ENCODE peak calls at places on chromosomes 3 and 15, in four cellular contexts. One of them, this sample, is unnamed.

GRCh38 chr3:193909387-193909786 is 226.6 kb upstream of the HES1 start:
- DNase-seq in breast epithelium: no peak
- DNase-seq in CD8-positive, alpha-beta T cell: no peak
- DNase-seq in colonic mucosa: no peak
- DNase-seq in this sample: no peak

GRCh38 chr3:138222316-138222715 is 35.2 kb downstream of the ARMC8 start:
- DNase-seq in CD8-positive, alpha-beta T cell: no peak
- DNase-seq in breast epithelium: no peak
- DNase-seq in colonic mucosa: no peak
- DNase-seq in this sample: no peak

GRCh38 chr3:37279226-37279625 is 104.8 kb upstream of the LRRFIP2 start:
- DNase-seq in CD8-positive, alpha-beta T cell: no peak
- DNase-seq in colonic mucosa: no peak
- DNase-seq in breast epithelium: no peak
- DNase-seq in this sample: no peak

GRCh38 chr3:170012683-170013400 is 25.0 kb upstream of the GPR160 start:
- DNase-seq in CD8-positive, alpha-beta T cell: no peak
- DNase-seq in breast epithelium: no peak
- DNase-seq in colonic mucosa: peak
- DNase-seq in this sample: no peak

GRCh38 chr15:101225658-101226057 is 26.2 kb downstream of the CHSY1 start:
- DNase-seq in CD8-positive, alpha-beta T cell: no peak
- DNase-seq in colonic mucosa: no peak
- DNase-seq in breast epithelium: no peak
- DNase-seq in this sample: no peak

GRCh38 chr15:40498418-40498817 is 27.6 kb downstream of the CHST14 start:
- DNase-seq in CD8-positive, alpha-beta T cell: no peak
- DNase-seq in breast epithelium: no peak
- DNase-seq in colonic mucosa: no peak
- DNase-seq in this sample: no peak

GRCh38 chr3:152458725-152459515 is 190.2 kb downstream of the MBNL1 start:
- DNase-seq in breast epithelium: no peak
- DNase-seq in CD8-positive, alpha-beta T cell: no peak
- DNase-seq in colonic mucosa: no peak
- DNase-seq in this sample: no peak

GRCh38 chr3:29091599-29092189 is 189.2 kb upstream of the RBMS3 start:
- DNase-seq in colonic mucosa: no peak
- DNase-seq in breast epithelium: no peak
- DNase-seq in CD8-positive, alpha-beta T cell: no peak
- DNase-seq in this sample: no peak

GRCh38 chr15:39919740-39920509 is at the start of gene GPR176:
- DNase-seq in breast epithelium: no peak
- DNase-seq in CD8-positive, alpha-beta T cell: peak
- DNase-seq in colonic mucosa: peak
- DNase-seq in this sample: peak

GRCh38 chr3:160296591-160296990 is 71.4 kb downstream of the C3orf80 start:
- DNase-seq in CD8-positive, alpha-beta T cell: no peak
- DNase-seq in colonic mucosa: no peak
- DNase-seq in breast epithelium: no peak
- DNase-seq in this sample: no peak

GRCh38 chr3:14031271-14031670 is 93.4 kb downstream of the CHCHD4 start:
- DNase-seq in breast epithelium: no peak
- DNase-seq in CD8-positive, alpha-beta T cell: no peak
- DNase-seq in colonic mucosa: no peak
- DNase-seq in this sample: no peak

GRCh38 chr3:134145183-134145582 is 105.5 kb downstream of the RYK start:
- DNase-seq in CD8-positive, alpha-beta T cell: no peak
- DNase-seq in colonic mucosa: no peak
- DNase-seq in breast epithelium: no peak
- DNase-seq in this sample: no peak

GRCh38 chr15:98160236-98160635 is 199.7 kb downstream of the ARRDC4 start:
- DNase-seq in colonic mucosa: no peak
- DNase-seq in CD8-positive, alpha-beta T cell: no peak
- DNase-seq in breast epithelium: no peak
- DNase-seq in this sample: no peak
- H3K27ac ChIP-seq in colonic mucosa: no peak
- H3K27ac ChIP-seq in CD8-positive, alpha-beta T cell: no peak
- H3K27ac ChIP-seq in breast epithelium: no peak
- H3K27ac ChIP-seq in this sample: no peak

GRCh38 chr3:57059416-57059815 is 1.0 kb upstream of the SPATA12 start:
- DNase-seq in breast epithelium: no peak
- DNase-seq in colonic mucosa: no peak
- DNase-seq in CD8-positive, alpha-beta T cell: no peak
- DNase-seq in this sample: no peak

GRCh38 chr3:57062119-57062631 is 1.7 kb downstream of the SPATA12 start:
- DNase-seq in breast epithelium: no peak
- DNase-seq in CD8-positive, alpha-beta T cell: no peak
- DNase-seq in colonic mucosa: no peak
- DNase-seq in this sample: peak

GRCh38 chr3:57063027-57063426 is 2.6 kb downstream of the SPATA12 start:
- DNase-seq in CD8-positive, alpha-beta T cell: no peak
- DNase-seq in colonic mucosa: no peak
- DNase-seq in breast epithelium: no peak
- DNase-seq in this sample: no peak

GRCh38 chr3:57060089-57060829 is at the start of gene SPATA12:
- DNase-seq in breast epithelium: peak
- DNase-seq in CD8-positive, alpha-beta T cell: no peak
- DNase-seq in colonic mucosa: peak
- DNase-seq in this sample: no peak

GRCh38 chr3:57061556-57061955 is 1.1 kb downstream of the SPATA12 start:
- DNase-seq in colonic mucosa: no peak
- DNase-seq in CD8-positive, alpha-beta T cell: no peak
- DNase-seq in breast epithelium: no peak
- DNase-seq in this sample: no peak
- H3K27ac ChIP-seq in colonic mucosa: peak
- H3K27ac ChIP-seq in CD8-positive, alpha-beta T cell: no peak
- H3K27ac ChIP-seq in breast epithelium: peak
- H3K27ac ChIP-seq in this sample: no peak

GRCh38 chr3:109930592-109930991 is 593.2 kb upstream of the DPPA4 start:
- DNase-seq in CD8-positive, alpha-beta T cell: no peak
- DNase-seq in colonic mucosa: no peak
- DNase-seq in breast epithelium: no peak
- DNase-seq in this sample: no peak
- H3K27ac ChIP-seq in CD8-positive, alpha-beta T cell: no peak
- H3K27ac ChIP-seq in colonic mucosa: no peak
- H3K27ac ChIP-seq in breast epithelium: no peak
- H3K27ac ChIP-seq in this sample: no peak

DNA sequence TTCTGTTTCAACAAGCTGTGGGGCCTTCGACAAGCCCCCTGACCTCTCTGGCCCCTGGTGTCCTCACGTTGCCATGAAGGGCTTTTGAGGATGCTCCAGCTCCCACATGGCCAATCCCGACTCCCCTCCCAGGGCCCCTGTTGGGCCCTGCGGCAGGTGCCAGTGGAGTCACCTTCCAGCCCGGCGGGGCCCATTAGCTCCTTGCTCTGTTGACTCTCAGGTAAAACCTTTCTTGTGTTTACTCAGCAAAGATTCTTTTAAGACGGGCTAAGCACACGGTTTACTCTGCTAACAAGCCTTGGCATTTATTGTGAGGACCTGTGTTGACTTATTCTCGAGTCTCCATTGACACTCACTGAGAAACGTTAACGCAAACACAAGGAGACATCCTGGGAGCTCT is 15.0 kb downstream of the RPLP1 start:
- DNase-seq in breast epithelium: no peak
- DNase-seq in colonic mucosa: peak
- DNase-seq in CD8-positive, alpha-beta T cell: no peak
- DNase-seq in this sample: peak
- H3K27ac ChIP-seq in breast epithelium: peak
- H3K27ac ChIP-seq in colonic mucosa: no peak
- H3K27ac ChIP-seq in CD8-positive, alpha-beta T cell: peak
- H3K27ac ChIP-seq in this sample: peak

GRCh38 chr3:27366062-27366591 is 3.1 kb downstream of the NEK10 start:
- DNase-seq in breast epithelium: no peak
- DNase-seq in colonic mucosa: no peak
- DNase-seq in CD8-positive, alpha-beta T cell: no peak
- DNase-seq in this sample: no peak

GRCh38 chr3:27368831-27369607 is at the start of gene NEK10:
- DNase-seq in CD8-positive, alpha-beta T cell: peak
- DNase-seq in breast epithelium: peak
- DNase-seq in colonic mucosa: peak
- DNase-seq in this sample: peak
- H3K27ac ChIP-seq in CD8-positive, alpha-beta T cell: peak
- H3K27ac ChIP-seq in breast epithelium: no peak
- H3K27ac ChIP-seq in colonic mucosa: no peak
- H3K27ac ChIP-seq in this sample: no peak

GRCh38 chr3:172213765-172214358 is 174.5 kb downstream of the FNDC3B start:
- DNase-seq in CD8-positive, alpha-beta T cell: no peak
- DNase-seq in breast epithelium: no peak
- DNase-seq in colonic mucosa: no peak
- DNase-seq in this sample: no peak
- H3K27ac ChIP-seq in CD8-positive, alpha-beta T cell: no peak
- H3K27ac ChIP-seq in breast epithelium: peak
- H3K27ac ChIP-seq in colonic mucosa: no peak
- H3K27ac ChIP-seq in this sample: no peak

GRCh38 chr3:4581905-4582611 is 88.9 kb downstream of the ITPR1 start:
- DNase-seq in colonic mucosa: no peak
- DNase-seq in breast epithelium: no peak
- DNase-seq in CD8-positive, alpha-beta T cell: no peak
- DNase-seq in this sample: no peak

GRCh38 chr3:4582634-4583033 is 89.5 kb downstream of the ITPR1 start:
- DNase-seq in colonic mucosa: no peak
- DNase-seq in CD8-positive, alpha-beta T cell: no peak
- DNase-seq in breast epithelium: no peak
- DNase-seq in this sample: no peak

GRCh38 chr3:4580346-4581019 is 87.3 kb downstream of the ITPR1 start:
- DNase-seq in colonic mucosa: no peak
- DNase-seq in CD8-positive, alpha-beta T cell: no peak
- DNase-seq in breast epithelium: no peak
- DNase-seq in this sample: no peak

GRCh38 chr3:4581452-4581851 is 88.3 kb downstream of the ITPR1 start:
- DNase-seq in colonic mucosa: no peak
- DNase-seq in CD8-positive, alpha-beta T cell: no peak
- DNase-seq in breast epithelium: no peak
- DNase-seq in this sample: no peak

DNA sequence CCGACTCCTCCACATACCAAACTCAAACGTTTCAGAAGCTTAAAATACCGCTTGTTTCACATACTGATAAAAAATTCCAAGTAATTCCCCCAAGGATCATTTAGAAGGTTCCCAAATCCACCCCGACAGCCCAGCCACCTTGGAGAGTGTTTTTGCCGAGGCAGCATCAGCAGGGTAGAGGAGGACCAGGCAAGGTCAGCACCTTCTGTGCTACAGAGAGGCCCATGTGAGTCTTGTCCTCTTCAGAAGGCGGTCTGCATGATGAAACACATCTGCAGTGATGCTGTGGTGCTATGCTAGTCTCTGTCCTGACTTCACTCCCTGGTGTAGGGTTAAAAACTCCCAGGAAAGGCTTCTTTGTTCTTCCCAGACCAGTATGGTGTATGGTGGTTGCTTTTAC is 87.9 kb downstream of the ITPR1 start:
- DNase-seq in breast epithelium: no peak
- DNase-seq in CD8-positive, alpha-beta T cell: no peak
- DNase-seq in colonic mucosa: no peak
- DNase-seq in this sample: no peak
- H3K27ac ChIP-seq in breast epithelium: peak
- H3K27ac ChIP-seq in CD8-positive, alpha-beta T cell: no peak
- H3K27ac ChIP-seq in colonic mucosa: no peak
- H3K27ac ChIP-seq in this sample: no peak

GRCh38 chr3:70870576-70870975 is 558.1 kb upstream of the MDFIC2 start:
- DNase-seq in breast epithelium: no peak
- DNase-seq in CD8-positive, alpha-beta T cell: no peak
- DNase-seq in colonic mucosa: no peak
- DNase-seq in this sample: no peak

GRCh38 chr3:70863049-70863448 is 550.6 kb upstream of the MDFIC2 start:
- DNase-seq in colonic mucosa: no peak
- DNase-seq in CD8-positive, alpha-beta T cell: no peak
- DNase-seq in breast epithelium: no peak
- DNase-seq in this sample: no peak

GRCh38 chr3:70871909-70872656 is 559.6 kb upstream of the MDFIC2 start:
- DNase-seq in CD8-positive, alpha-beta T cell: no peak
- DNase-seq in colonic mucosa: no peak
- DNase-seq in breast epithelium: no peak
- DNase-seq in this sample: no peak

GRCh38 chr3:70873686-70874085 is 561.2 kb upstream of the MDFIC2 start:
- DNase-seq in CD8-positive, alpha-beta T cell: no peak
- DNase-seq in breast epithelium: no peak
- DNase-seq in colonic mucosa: no peak
- DNase-seq in this sample: no peak

GRCh38 chr3:70868561-70868960 is 556.1 kb upstream of the MDFIC2 start:
- DNase-seq in CD8-positive, alpha-beta T cell: no peak
- DNase-seq in breast epithelium: no peak
- DNase-seq in colonic mucosa: no peak
- DNase-seq in this sample: no peak
- H3K27ac ChIP-seq in CD8-positive, alpha-beta T cell: no peak
- H3K27ac ChIP-seq in breast epithelium: no peak
- H3K27ac ChIP-seq in colonic mucosa: no peak
- H3K27ac ChIP-seq in this sample: no peak

This sample was measured in upper lobe of left lung.